ENCODE peak calls at places on chromosomes 5 and 9, in eight cellular contexts. K is IMR-90, F is PC-9, O is tibial nerve, Y is A549, Q is Panc1, G is heart right ventricle, X is H9. H is an unnamed sample. For H3K4me1, the result is how much of the 10 kb centered on the place peaks cover.

GRCh38 chr5:95163079-95163478 is 121.8 kb downstream of the MCTP1 start:
- DNase-seq in K (no peak), F (no peak), O (no peak), Y (no peak), Q (no peak), G (no peak), X (no peak), H (no peak)

GRCh38 chr5:16654647-16655334 is 38.0 kb upstream of the RETREG1 start:
- DNase-seq in K (no peak), F (no peak), O (no peak), Y (no peak), Q (no peak), G (no peak), X (no peak), H (no peak)

GRCh38 chr5:17340816-17341215 is 123.4 kb downstream of the BASP1 start:
- DNase-seq in K (peak), F (no peak), O (no peak), Y (peak), Q (no peak), G (no peak), X (no peak), H (no peak)

GRCh38 chr5:142506756-142507155 is 179.1 kb downstream of the FGF1 start:
- DNase-seq in K (no peak), F (no peak), O (no peak), Y (no peak), Q (no peak), G (peak), X (no peak), H (no peak)

GRCh38 chr5:76978869-76979268 is 26.0 kb downstream of the CRHBP start:
- DNase-seq in K (no peak), F (no peak), O (no peak), Y (no peak), Q (no peak), G (no peak), X (no peak), H (no peak)

GRCh38 chr5:8828596-8829321 is 717.1 kb downstream of the SEMA5A start:
- DNase-seq in K (peak), F (no peak), O (no peak), Y (no peak), Q (no peak), G (no peak), X (no peak), H (no peak)

GRCh38 chr5:166883016-166883415 is 1408.4 kb upstream of the WWC1 start:
- DNase-seq in K (no peak), F (peak), O (no peak), Y (peak), Q (no peak), G (no peak), X (no peak), H (no peak)

GRCh38 chr5:17305964-17306725 is 88.7 kb downstream of the BASP1 start:
- DNase-seq in K (peak), F (peak), O (no peak), Y (peak), Q (peak), G (peak), X (peak), H (no peak)

GRCh38 chr9:228929-229695 is 14.4 kb downstream of the DOCK8 start:
- DNase-seq in K (no peak), F (no peak), O (no peak), Y (no peak), Q (no peak), G (no peak), X (no peak), H (no peak)

GRCh38 chr9:8521112-8521511 is 721.5 kb upstream of the DMAC1 start:
- DNase-seq in K (no peak), F (no peak), O (no peak), Y (no peak), Q (no peak), G (no peak), X (no peak), H (no peak)

GRCh38 chr9:121269888-121270254 is 1.9 kb downstream of the GSN start:
- DNase-seq in K (no peak), F (no peak), O (no peak), Y (no peak), Q (no peak), G (no peak), X (no peak), H (no peak)

GRCh38 chr9:82570226-82570625 is 492.7 kb downstream of the RASEF start:
- DNase-seq in K (peak), F (no peak), O (no peak), Y (peak), Q (no peak), G (no peak), X (no peak), H (no peak)

DNA sequence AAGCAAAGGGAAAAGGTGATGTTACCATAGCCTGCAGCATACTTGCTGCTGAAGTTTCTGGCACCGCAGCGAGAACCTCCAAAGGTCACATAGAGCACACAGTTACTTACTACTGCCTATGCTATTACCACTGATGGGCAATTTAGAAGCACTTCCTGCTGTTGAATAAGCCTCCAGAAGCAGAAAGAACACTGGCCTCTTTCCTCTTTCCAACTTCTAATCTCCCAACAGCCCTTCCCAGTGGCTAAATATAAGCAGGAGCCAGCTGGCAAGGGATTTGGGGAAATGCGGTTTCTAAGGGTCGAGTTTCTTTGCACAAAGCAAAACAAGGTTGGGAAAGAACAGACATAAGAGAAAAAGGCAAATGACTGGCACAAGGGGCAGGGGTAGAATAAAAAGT is 669.2 kb upstream of the ACO1 start:
- DNase-seq in K (no peak), F (no peak), O (no peak), Y (no peak), Q (no peak), G (no peak), X (no peak), H (no peak)
- TF ChIP-seq CTCF in K (no peak), F (no peak), O (no peak), Y (no peak), Q (no peak), G (no peak), X (no peak), H (no peak)

DNA sequence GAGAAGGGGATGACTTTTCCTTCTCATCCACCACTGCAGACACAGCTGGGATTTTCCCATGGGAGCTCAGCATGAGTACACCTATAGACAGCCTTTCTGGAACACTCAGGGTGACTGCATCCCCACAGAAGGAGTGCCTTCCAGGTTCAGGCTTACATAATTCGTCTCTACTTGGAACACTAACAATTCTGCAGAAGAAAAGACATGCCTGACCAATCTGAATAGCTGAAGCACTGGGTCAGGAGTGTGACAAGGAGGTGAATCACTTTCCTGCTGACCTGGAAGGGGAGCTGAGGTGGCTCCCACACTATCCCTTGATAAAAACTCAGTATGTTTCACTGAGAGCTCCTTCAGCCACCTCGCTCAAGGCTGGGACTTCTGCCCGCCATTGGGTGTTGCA is 425.3 kb downstream of the TLR4 start:
- DNase-seq in K (no peak), F (no peak), O (no peak), Y (no peak), Q (no peak), G (no peak), X (no peak), H (no peak)
- H3K27ac ChIP-seq in K (no peak), F (no peak), O (no peak), Y (no peak), Q (no peak), G (no peak), X (no peak), H (no peak)

GRCh38 chr9:99133145-99133544 is 28.2 kb downstream of the TGFBR1 start:
- DNase-seq in K (no peak), F (no peak), O (no peak), Y (no peak), Q (no peak), G (no peak), X (no peak), H (no peak)

GRCh38 chr9:99137225-99137624 is 32.3 kb downstream of the TGFBR1 start:
- DNase-seq in K (no peak), F (no peak), O (no peak), Y (no peak), Q (no peak), G (no peak), X (no peak), H (no peak)

GRCh38 chr9:99135498-99135897 is 30.6 kb downstream of the TGFBR1 start:
- DNase-seq in K (no peak), F (no peak), O (no peak), Y (no peak), Q (no peak), G (no peak), X (no peak), H (no peak)

GRCh38 chr9:99138424-99139284 is 33.7 kb downstream of the TGFBR1 start:
- DNase-seq in K (no peak), F (no peak), O (no peak), Y (no peak), Q (no peak), G (no peak), X (no peak), H (no peak)

DNA sequence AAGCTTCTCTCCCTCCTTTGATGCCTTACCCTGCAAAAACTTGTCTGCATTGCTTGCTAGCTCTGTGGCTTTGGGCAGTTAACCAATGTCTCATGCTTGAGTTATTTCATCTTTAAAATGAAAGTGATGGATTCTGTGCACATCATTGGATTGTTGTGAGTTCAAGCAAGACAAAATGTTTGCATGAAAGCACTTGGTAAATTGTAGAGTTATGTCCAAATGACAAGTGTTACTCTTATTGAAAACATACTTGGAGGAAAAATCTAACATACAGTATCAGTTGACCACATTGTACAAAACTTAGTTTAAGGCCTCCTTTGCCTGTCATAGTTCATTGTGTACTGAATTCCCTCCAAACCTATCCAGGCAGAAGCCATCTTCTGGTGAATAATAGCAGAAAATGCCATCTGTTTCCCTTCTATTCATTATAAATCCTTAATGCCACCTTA is 30.0 kb downstream of the TGFBR1 start:
- DNase-seq in K (peak), F (no peak), O (no peak), Y (no peak), Q (no peak), G (no peak), X (no peak), H (no peak)
- H3K4me1 ChIP-seq in K (under half), F (under half), O (under half), Y (under half), Q (under half), G (under half), X (under half), H (under half)

GRCh38 chr9:112572416-112572815 is 85.8 kb downstream of the KIAA1958 start:
- DNase-seq in K (no peak), F (no peak), O (no peak), Y (no peak), Q (no peak), G (no peak), X (no peak), H (no peak)
- TF ChIP-seq CTCF in K (no peak), F (no peak), O (no peak), Y (no peak), Q (no peak), G (no peak), X (peak), H (no peak)

GRCh38 chr5:59615272-59615671 is 278.3 kb downstream of the PDE4D start:
- DNase-seq in K (no peak), F (no peak), O (no peak), Y (no peak), Q (no peak), G (no peak), X (no peak), H (no peak)
- H3K27ac ChIP-seq in K (no peak), F (peak), O (no peak), Y (peak), Q (no peak), G (no peak), X (no peak), H (no peak)

GRCh38 chr9:77806697-77807096 is 158.6 kb upstream of the GNA14 start:
- DNase-seq in K (no peak), F (no peak), O (no peak), Y (no peak), Q (no peak), G (no peak), X (no peak), H (no peak)
- H3K4me1 ChIP-seq in K (under half), F (under half), O (under half), Y (under half), Q (under half), G (under half), X (under half), H (under half)

GRCh38 chr9:115226152-115226551 is 108.2 kb upstream of the TNC start:
- DNase-seq in K (no peak), F (no peak), O (no peak), Y (no peak), Q (no peak), G (no peak), X (no peak), H (no peak)
- TF ChIP-seq CTCF in K (no peak), F (peak), O (no peak), Y (peak), Q (no peak), G (no peak), X (peak), H (no peak)

DNA sequence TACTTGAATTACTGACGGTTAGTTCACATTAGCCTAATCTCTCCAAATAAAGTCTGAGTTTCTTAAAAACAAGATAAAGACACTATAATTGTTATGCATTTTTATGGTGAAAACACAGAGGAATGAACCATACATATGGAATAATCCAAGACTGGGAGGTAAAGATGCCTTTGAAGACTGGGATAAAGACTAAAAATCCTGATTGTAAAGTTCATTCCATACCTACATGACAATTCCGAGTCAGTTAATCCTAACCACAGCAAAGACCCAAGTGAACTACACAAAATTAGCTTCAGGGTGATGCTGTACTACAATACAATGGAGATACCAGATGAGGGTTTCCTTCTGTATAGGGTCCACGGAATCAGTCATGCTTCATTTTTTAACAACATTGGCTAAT is 6.3 kb downstream of the AP3B1 start:
- DNase-seq in K (peak), F (no peak), O (no peak), Y (no peak), Q (no peak), G (no peak), X (no peak), H (no peak)
- H3K27ac ChIP-seq in K (no peak), F (no peak), O (no peak), Y (no peak), Q (no peak), G (no peak), X (no peak), H (no peak)

H was measured in Peyer's patch.